ENCODE peak calls at places on chromosome 17, in eight cellular contexts. S, W, R, M, A, P, D and F are unnamed samples.

GRCh38 chr17:13642188-13642587 is 40.5 kb upstream of the HS3ST3A1 start:
- DNase-seq in S (no peak), M (no peak), R (no peak), A (no peak), W (no peak), P (no peak), D (no peak), F (no peak)

GRCh38 chr17:70290770-70291169 is 121.4 kb downstream of the KCNJ2 start:
- DNase-seq in D (no peak), M (no peak), A (no peak), S (no peak), R (no peak), P (no peak), W (no peak), F (no peak)

GRCh38 chr17:29760279-29760721 is 137.6 kb upstream of the CORO6 start:
- DNase-seq in A (peak; percentile 26), S (no peak), R (no peak), P (peak; percentile 33), W (no peak), M (no peak), D (peak; percentile 68), F (no peak)

GRCh38 chr17:83079766-83080616 is 582 bp downstream of the METRNL start:
- DNase-seq in R (no peak), W (no peak), M (no peak), D (no peak), A (no peak), P (no peak), S (no peak), F (peak; percentile 45)

GRCh38 chr17:81869221-81870154 is 1.6 kb downstream of the ARHGDIA start:
- DNase-seq in R (peak; percentile 78), A (no peak), W (peak; percentile 33), M (no peak), S (no peak), D (peak; percentile 33), P (peak; percentile 9), F (no peak)

GRCh38 chr17:66724581-66725341 is 110.2 kb upstream of the CACNG5 start:
- DNase-seq in M (no peak), R (no peak), D (peak; percentile 59), P (peak; percentile 33), S (no peak), A (no peak), W (peak; percentile 33), F (peak; percentile 85)

GRCh38 chr17:2865228-2865627 is 69.0 kb downstream of the RAP1GAP2 start:
- DNase-seq in S (no peak), A (no peak), W (peak; percentile 57), D (no peak), M (no peak), P (no peak), R (no peak), F (no peak)

GRCh38 chr17:37239690-37240344 is 136.0 kb upstream of the C17orf78 start:
- DNase-seq in W (no peak), A (no peak), S (peak; percentile 8), R (no peak), P (peak; percentile 14), M (no peak), D (peak; percentile 46), F (no peak)

GRCh38 chr17:4314179-4314578 is 50.4 kb upstream of the ANKFY1 start:
- DNase-seq in M (no peak), R (no peak), D (no peak), P (no peak), A (no peak), S (no peak), W (no peak), F (no peak)

GRCh38 chr17:67359960-67360817 is 6.2 kb downstream of the PSMD12 start:
- DNase-seq in W (no peak), P (no peak), D (peak; percentile 30), R (peak; percentile 41), A (no peak), M (no peak), S (no peak), F (peak; percentile 23)

DNA sequence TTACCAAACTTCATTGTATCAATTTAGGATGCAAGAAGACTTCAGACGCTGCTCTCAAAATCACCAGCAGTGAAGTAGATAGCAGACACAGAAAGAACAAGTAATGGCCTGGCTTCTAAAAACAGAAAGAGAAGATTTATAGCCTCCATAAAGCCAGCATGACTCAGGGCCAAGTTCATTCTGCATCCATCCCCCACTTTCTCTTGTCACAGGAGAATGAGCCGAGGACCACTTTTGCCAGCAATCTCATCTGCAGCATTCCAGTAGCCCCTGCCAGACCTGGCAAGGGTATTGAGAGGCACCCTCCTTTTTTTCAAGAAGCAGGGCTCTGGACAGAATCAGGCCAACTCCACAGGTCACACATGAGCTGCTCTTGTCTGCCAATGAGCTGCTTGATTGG is 355.4 kb upstream of the SOX9 start:
- DNase-seq in A (no peak), W (no peak), P (no peak), M (no peak), D (peak; percentile 33), S (no peak), R (peak; percentile 13), F (no peak)
- H3K27me3 ChIP-seq in A (no peaks in the 10 kb centered on the region), W (no peaks in the 10 kb centered on the region), P (no peaks in the 10 kb centered on the region), M (no peaks in the 10 kb centered on the region), D (no peaks in the 10 kb centered on the region), S (no peaks in the 10 kb centered on the region), R (no peaks in the 10 kb centered on the region), F (peaks cover 3% of the 10 kb centered on the region)

DNA sequence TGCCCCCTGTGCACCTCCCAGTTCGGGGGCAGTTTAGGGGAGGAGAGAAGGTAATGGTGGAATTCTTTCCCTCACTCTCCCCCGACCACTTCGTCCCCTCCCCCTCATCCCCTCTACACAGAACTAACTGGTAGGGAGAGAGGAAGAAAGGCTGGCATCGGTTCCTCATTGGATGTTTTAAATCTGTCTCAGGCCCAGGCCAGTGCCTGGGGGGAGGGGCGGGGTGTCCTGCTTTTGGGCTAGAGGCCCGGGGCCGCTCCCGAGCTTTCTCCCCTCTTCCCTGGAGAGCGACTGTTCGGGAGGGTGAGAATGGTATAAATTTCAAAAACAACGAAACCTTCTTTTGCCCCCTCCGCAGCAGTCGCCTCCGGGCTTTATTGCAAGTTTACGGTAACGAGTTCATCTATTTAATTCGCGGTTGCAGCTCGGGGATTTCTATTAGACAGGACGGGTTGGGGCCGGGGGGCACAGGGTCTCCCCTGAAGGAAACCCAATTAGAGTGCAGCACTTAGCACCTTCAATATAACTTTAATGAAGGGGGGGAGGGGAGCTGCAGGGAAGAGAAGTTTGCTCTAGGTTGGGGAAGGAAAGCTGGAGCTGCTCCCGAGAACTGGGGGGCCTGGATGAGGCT is at the start of gene PRAC2:
- DNase-seq in P (no peak), D (no peak), R (no peak), A (no peak), S (no peak), W (no peak), M (no peak), F (peak; percentile 84)
- H3K27me3 ChIP-seq in P (peaks cover 99% of the 10 kb centered on the region), D (peaks cover 98% of the 10 kb centered on the region), R (peaks cover 100% of the 10 kb centered on the region), A (peaks cover 89% of the 10 kb centered on the region), S (peaks cover 76% of the 10 kb centered on the region), W (peaks cover 100% of the 10 kb centered on the region), M (peaks cover 3% of the 10 kb centered on the region), F (no peaks in the 10 kb centered on the region)

GRCh38 chr17:50689956-50690886 is 17.5 kb downstream of the ANKRD40 start:
- DNase-seq in S (peak; percentile 88), D (peak; percentile 27), M (no peak), W (no peak), P (no peak), R (peak; percentile 59), A (no peak), F (no peak)
- H3K27me3 ChIP-seq in S (no peaks in the 10 kb centered on the region), D (no peaks in the 10 kb centered on the region), M (no peaks in the 10 kb centered on the region), W (no peaks in the 10 kb centered on the region), P (no peaks in the 10 kb centered on the region), R (no peaks in the 10 kb centered on the region), A (no peaks in the 10 kb centered on the region), F (no peaks in the 10 kb centered on the region)

GRCh38 chr17:41738801-41739112 is 4.3 kb upstream of the HAP1 start:
- DNase-seq in M (no peak), D (no peak), S (no peak), A (no peak), R (no peak), P (no peak), W (no peak), F (no peak)

GRCh38 chr17:41738077-41738800 is 3.8 kb upstream of the HAP1 start:
- DNase-seq in R (peak; percentile 85), M (peak; percentile 82), P (peak; percentile 65), S (peak; percentile 82), A (peak; percentile 68), W (peak; percentile 90), D (peak; percentile 55), F (peak; percentile 67)

GRCh38 chr17:41735744-41736143 is 1.3 kb upstream of the HAP1 start:
- DNase-seq in P (no peak), S (no peak), W (no peak), M (no peak), D (no peak), R (no peak), A (no peak), F (no peak)

GRCh38 chr17:41736983-41737679 is 2.7 kb upstream of the HAP1 start:
- DNase-seq in A (no peak), S (no peak), W (no peak), R (no peak), M (no peak), P (no peak), D (no peak), F (no peak)

GRCh38 chr17:41737680-41738023 is 3.2 kb upstream of the HAP1 start:
- DNase-seq in M (no peak), P (no peak), R (no peak), S (no peak), D (no peak), W (no peak), A (no peak), F (no peak)
- H3K27me3 ChIP-seq in M (no peaks in the 10 kb centered on the region), P (peaks cover 33% of the 10 kb centered on the region), R (peaks cover 44% of the 10 kb centered on the region), S (peaks cover 5% of the 10 kb centered on the region), D (peaks cover 37% of the 10 kb centered on the region), W (peaks cover 53% of the 10 kb centered on the region), A (peaks cover 9% of the 10 kb centered on the region), F (peaks cover 47% of the 10 kb centered on the region)

GRCh38 chr17:74654742-74655141 is 31.2 kb upstream of the CD300E start:
- DNase-seq in M (no peak), R (peak; percentile 53), A (no peak), W (no peak), D (no peak), P (no peak), S (no peak), F (no peak)
- H3K27me3 ChIP-seq in M (no peaks in the 10 kb centered on the region), R (peaks cover 5% of the 10 kb centered on the region), A (peaks cover 6% of the 10 kb centered on the region), W (peaks cover 97% of the 10 kb centered on the region), D (no peaks in the 10 kb centered on the region), P (no peaks in the 10 kb centered on the region), S (no peaks in the 10 kb centered on the region), F (peaks cover 67% of the 10 kb centered on the region)